ENCODE peak calls at places on chromosomes 12 and 14, in seven cellular contexts. One of them, this sample, is unnamed.

GRCh38 chr12:38160318-38161122 is 156.1 kb upstream of the ALG10B start:
- DNase-seq in T47D: no peak
- DNase-seq in HepG2: no peak
- DNase-seq in SK-N-SH: no peak
- DNase-seq in H1: no peak
- DNase-seq in HCT116: no peak
- DNase-seq in GM12878: no peak
- DNase-seq in this sample: no peak

GRCh38 chr12:124484067-124484466 is 83.3 kb downstream of the NCOR2 start:
- DNase-seq in T47D: no peak
- DNase-seq in HepG2: no peak
- DNase-seq in SK-N-SH: no peak
- DNase-seq in H1: no peak
- DNase-seq in HCT116: no peak
- DNase-seq in GM12878: no peak
- DNase-seq in this sample: no peak

GRCh38 chr14:52852810-52853521 is 61.6 kb upstream of the GNPNAT1 start:
- DNase-seq in T47D: no peak
- DNase-seq in HepG2: peak
- DNase-seq in SK-N-SH: peak
- DNase-seq in H1: no peak
- DNase-seq in HCT116: no peak
- DNase-seq in GM12878: no peak
- DNase-seq in this sample: no peak

GRCh38 chr14:101027966-101028365 is 124.4 kb upstream of the RTL1 start:
- DNase-seq in T47D: no peak
- DNase-seq in HepG2: no peak
- DNase-seq in SK-N-SH: no peak
- DNase-seq in H1: no peak
- DNase-seq in HCT116: no peak
- DNase-seq in GM12878: no peak
- DNase-seq in this sample: no peak

GRCh38 chr12:114848661-114849060 is 164.7 kb upstream of the TBX3 start:
- DNase-seq in T47D: no peak
- DNase-seq in HepG2: no peak
- DNase-seq in SK-N-SH: no peak
- DNase-seq in H1: no peak
- DNase-seq in HCT116: no peak
- DNase-seq in GM12878: no peak
- DNase-seq in this sample: no peak

GRCh38 chr12:95487024-95487423 is 13.1 kb downstream of the METAP2 start:
- DNase-seq in T47D: no peak
- DNase-seq in HepG2: no peak
- DNase-seq in SK-N-SH: no peak
- DNase-seq in H1: no peak
- DNase-seq in HCT116: no peak
- DNase-seq in GM12878: no peak
- DNase-seq in this sample: no peak

GRCh38 chr12:38720661-38721060 is 184.7 kb downstream of the CPNE8 start:
- DNase-seq in T47D: no peak
- DNase-seq in HepG2: no peak
- DNase-seq in SK-N-SH: no peak
- DNase-seq in H1: no peak
- DNase-seq in HCT116: no peak
- DNase-seq in GM12878: no peak
- DNase-seq in this sample: no peak

GRCh38 chr14:61472025-61472672 is 150.8 kb downstream of the PRKCH start:
- DNase-seq in T47D: no peak
- DNase-seq in HepG2: peak
- DNase-seq in SK-N-SH: peak
- DNase-seq in H1: no peak
- DNase-seq in HCT116: no peak
- DNase-seq in GM12878: no peak
- DNase-seq in this sample: no peak

GRCh38 chr14:89416002-89416995 is 734 bp downstream of the FOXN3 start:
- DNase-seq in T47D: peak
- DNase-seq in HepG2: peak
- DNase-seq in SK-N-SH: peak
- DNase-seq in H1: peak
- DNase-seq in HCT116: peak
- DNase-seq in GM12878: peak
- DNase-seq in this sample: peak

GRCh38 chr12:104494137-104494815 is 37.5 kb downstream of the CHST11 start:
- DNase-seq in T47D: no peak
- DNase-seq in HepG2: no peak
- DNase-seq in SK-N-SH: no peak
- DNase-seq in H1: no peak
- DNase-seq in HCT116: no peak
- DNase-seq in GM12878: peak
- DNase-seq in this sample: peak

GRCh38 chr14:76311410-76311758 is 64.6 kb upstream of the ESRRB start:
- DNase-seq in T47D: no peak
- DNase-seq in HepG2: no peak
- DNase-seq in SK-N-SH: no peak
- DNase-seq in H1: peak
- DNase-seq in HCT116: no peak
- DNase-seq in GM12878: no peak
- DNase-seq in this sample: no peak

GRCh38 chr12:74889563-74890236 is 319.9 kb downstream of the KCNC2 start:
- DNase-seq in T47D: no peak
- DNase-seq in HepG2: no peak
- DNase-seq in SK-N-SH: no peak
- DNase-seq in H1: no peak
- DNase-seq in HCT116: peak
- DNase-seq in GM12878: no peak
- DNase-seq in this sample: no peak

GRCh38 chr14:104876251-104876699 is 11.2 kb downstream of the CEP170B start:
- DNase-seq in T47D: peak
- DNase-seq in HepG2: no peak
- DNase-seq in SK-N-SH: peak
- DNase-seq in H1: peak
- DNase-seq in HCT116: peak
- DNase-seq in GM12878: no peak
- DNase-seq in this sample: peak

GRCh38 chr14:53491256-53491905 is 338.3 kb upstream of the DDHD1 start:
- DNase-seq in T47D: no peak
- DNase-seq in HepG2: no peak
- DNase-seq in SK-N-SH: no peak
- DNase-seq in H1: no peak
- DNase-seq in HCT116: no peak
- DNase-seq in GM12878: no peak
- DNase-seq in this sample: no peak

GRCh38 chr12:6608592-6609311 is 1.6 kb upstream of the CHD4 start:
- DNase-seq in T47D: no peak
- DNase-seq in HepG2: peak
- DNase-seq in SK-N-SH: no peak
- DNase-seq in H1: no peak
- DNase-seq in HCT116: no peak
- DNase-seq in GM12878: no peak
- DNase-seq in this sample: no peak
- TF ChIP-seq JUND in T47D: no peak
- TF ChIP-seq JUND in HepG2: no peak
- TF ChIP-seq JUND in SK-N-SH: no peak
- TF ChIP-seq JUND in H1: no peak
- TF ChIP-seq JUND in HCT116: no peak
- TF ChIP-seq JUND in GM12878: no peak
- TF ChIP-seq JUND in this sample: no peak

GRCh38 chr12:108151505-108152178 is 22.6 kb downstream of the WSCD2 start:
- DNase-seq in T47D: no peak
- DNase-seq in HepG2: no peak
- DNase-seq in SK-N-SH: no peak
- DNase-seq in H1: no peak
- DNase-seq in HCT116: no peak
- DNase-seq in GM12878: no peak
- DNase-seq in this sample: no peak
- TF ChIP-seq JUND in T47D: no peak
- TF ChIP-seq JUND in HepG2: no peak
- TF ChIP-seq JUND in SK-N-SH: no peak
- TF ChIP-seq JUND in H1: no peak
- TF ChIP-seq JUND in HCT116: no peak
- TF ChIP-seq JUND in GM12878: no peak
- TF ChIP-seq JUND in this sample: no peak

DNA sequence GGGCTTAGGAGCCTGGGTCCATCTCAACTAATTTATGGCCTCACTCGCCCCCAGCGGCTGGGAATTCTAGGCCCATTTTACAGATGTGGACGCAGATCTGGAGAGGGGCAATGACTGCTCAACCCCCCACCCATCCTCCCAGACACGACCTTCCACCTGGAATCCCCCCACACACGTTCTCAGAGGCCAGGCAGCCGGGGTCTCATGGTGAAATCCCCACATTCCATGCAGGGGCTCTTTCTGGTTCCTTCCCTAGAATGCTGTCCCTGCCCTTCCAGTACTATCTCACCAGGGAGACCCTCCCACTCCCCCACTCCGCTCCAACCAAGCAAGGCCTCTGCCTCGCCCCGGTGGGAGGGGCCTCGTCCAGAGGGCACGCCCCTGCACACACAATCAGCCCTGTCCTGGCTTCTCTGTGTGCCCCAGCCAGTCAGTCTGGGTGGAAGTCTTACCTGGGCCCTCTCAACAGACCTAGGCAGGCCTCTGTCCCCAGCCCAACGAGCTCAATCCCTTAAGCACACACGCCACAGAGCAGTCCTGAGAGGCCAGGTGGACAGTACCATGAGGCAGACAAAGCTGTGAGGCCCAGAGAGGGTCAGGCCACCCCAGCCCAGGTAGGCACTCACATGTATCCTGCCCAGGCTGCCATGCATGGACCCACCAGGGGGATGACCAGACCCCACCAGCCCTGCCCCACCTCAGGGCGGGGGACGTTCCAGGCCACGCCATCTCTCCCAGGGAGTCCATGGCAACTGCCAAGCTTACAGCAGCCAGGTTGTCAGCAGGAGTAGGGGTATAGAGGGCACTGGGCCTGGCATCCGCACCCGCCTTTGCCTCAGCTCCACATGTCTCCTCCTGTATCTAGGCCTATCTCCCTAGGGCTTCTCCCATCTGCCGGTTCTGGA is 1.3 kb upstream of the ANKRD9 start:
- DNase-seq in T47D: peak
- DNase-seq in HepG2: peak
- DNase-seq in SK-N-SH: no peak
- DNase-seq in H1: peak
- DNase-seq in HCT116: no peak
- DNase-seq in GM12878: no peak
- DNase-seq in this sample: peak
- TF ChIP-seq JUND in T47D: no peak
- TF ChIP-seq JUND in HepG2: no peak
- TF ChIP-seq JUND in SK-N-SH: no peak
- TF ChIP-seq JUND in H1: no peak
- TF ChIP-seq JUND in HCT116: no peak
- TF ChIP-seq JUND in GM12878: no peak
- TF ChIP-seq JUND in this sample: no peak

GRCh38 chr14:65296402-65296801 is 116.1 kb upstream of the FUT8 start:
- DNase-seq in T47D: no peak
- DNase-seq in HepG2: no peak
- DNase-seq in SK-N-SH: no peak
- DNase-seq in H1: no peak
- DNase-seq in HCT116: no peak
- DNase-seq in GM12878: no peak
- DNase-seq in this sample: no peak
- TF ChIP-seq JUND in T47D: no peak
- TF ChIP-seq JUND in HepG2: no peak
- TF ChIP-seq JUND in SK-N-SH: no peak
- TF ChIP-seq JUND in H1: no peak
- TF ChIP-seq JUND in HCT116: no peak
- TF ChIP-seq JUND in GM12878: no peak
- TF ChIP-seq JUND in this sample: no peak

GRCh38 chr14:22448905-22449611 is 140.0 kb downstream of the DAD1 start:
- DNase-seq in T47D: no peak
- DNase-seq in HepG2: no peak
- DNase-seq in SK-N-SH: no peak
- DNase-seq in H1: no peak
- DNase-seq in HCT116: no peak
- DNase-seq in GM12878: no peak
- DNase-seq in this sample: no peak

GRCh38 chr14:22452330-22452729 is 136.7 kb downstream of the DAD1 start:
- DNase-seq in T47D: no peak
- DNase-seq in HepG2: no peak
- DNase-seq in SK-N-SH: no peak
- DNase-seq in H1: no peak
- DNase-seq in HCT116: no peak
- DNase-seq in GM12878: no peak
- DNase-seq in this sample: no peak

GRCh38 chr14:22448035-22448904 is 140.8 kb downstream of the DAD1 start:
- DNase-seq in T47D: no peak
- DNase-seq in HepG2: no peak
- DNase-seq in SK-N-SH: no peak
- DNase-seq in H1: no peak
- DNase-seq in HCT116: no peak
- DNase-seq in GM12878: no peak
- DNase-seq in this sample: no peak

GRCh38 chr14:22449612-22449930 is 139.5 kb downstream of the DAD1 start:
- DNase-seq in T47D: no peak
- DNase-seq in HepG2: no peak
- DNase-seq in SK-N-SH: no peak
- DNase-seq in H1: no peak
- DNase-seq in HCT116: no peak
- DNase-seq in GM12878: no peak
- DNase-seq in this sample: no peak

DNA sequence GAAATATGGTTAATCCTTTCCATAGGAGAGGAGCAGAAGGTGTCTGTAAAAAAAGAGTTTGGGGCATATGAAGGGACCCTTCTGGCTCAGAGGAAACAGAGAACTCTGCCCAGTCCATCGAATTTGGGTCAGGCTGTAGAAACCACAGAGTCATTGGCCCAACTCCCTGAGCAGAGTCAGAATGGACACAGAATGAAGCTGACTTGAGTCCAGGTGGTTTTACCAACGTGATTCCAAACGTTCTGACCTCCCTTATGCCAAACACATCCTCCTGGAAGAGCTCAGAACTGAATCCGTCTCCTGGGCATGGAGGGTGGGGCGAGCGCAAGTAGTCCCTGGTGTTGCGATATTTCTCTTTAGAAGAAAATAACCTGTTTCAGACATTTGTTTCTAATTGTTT is 138.8 kb downstream of the DAD1 start:
- DNase-seq in T47D: no peak
- DNase-seq in HepG2: no peak
- DNase-seq in SK-N-SH: no peak
- DNase-seq in H1: no peak
- DNase-seq in HCT116: no peak
- DNase-seq in GM12878: no peak
- DNase-seq in this sample: no peak
- TF ChIP-seq JUND in T47D: no peak
- TF ChIP-seq JUND in HepG2: no peak
- TF ChIP-seq JUND in SK-N-SH: no peak
- TF ChIP-seq JUND in H1: no peak
- TF ChIP-seq JUND in HCT116: no peak
- TF ChIP-seq JUND in GM12878: no peak
- TF ChIP-seq JUND in this sample: no peak

DNA sequence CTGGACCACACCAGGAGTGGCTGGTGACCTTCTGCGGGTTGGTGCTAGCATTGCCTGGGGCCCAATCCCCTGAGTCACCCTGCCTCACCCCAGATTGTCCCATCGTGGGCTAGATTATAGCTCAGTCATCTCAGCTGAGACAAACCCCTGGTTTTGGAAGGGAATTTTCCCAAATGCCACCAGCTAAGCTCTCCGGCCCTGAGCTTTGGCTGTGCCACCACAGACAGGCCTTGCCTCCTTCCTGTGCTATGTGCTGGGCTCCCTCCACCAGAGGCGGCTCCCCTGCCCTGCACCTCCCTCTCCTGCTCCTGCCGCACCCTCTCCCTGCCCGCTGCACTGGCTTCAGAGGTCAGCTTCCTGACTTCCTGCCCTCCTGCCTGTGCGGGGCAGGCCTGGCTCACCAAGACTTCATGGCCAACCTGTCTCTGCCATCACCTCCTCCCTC is 196.3 kb downstream of the TSPAN9 start:
- DNase-seq in T47D: no peak
- DNase-seq in HepG2: no peak
- DNase-seq in SK-N-SH: no peak
- DNase-seq in H1: no peak
- DNase-seq in HCT116: peak
- DNase-seq in GM12878: no peak
- DNase-seq in this sample: no peak
- TF ChIP-seq JUND in T47D: no peak
- TF ChIP-seq JUND in HepG2: no peak
- TF ChIP-seq JUND in SK-N-SH: no peak
- TF ChIP-seq JUND in H1: no peak
- TF ChIP-seq JUND in HCT116: no peak
- TF ChIP-seq JUND in GM12878: no peak
- TF ChIP-seq JUND in this sample: no peak